ENCODE peak calls at places on chromosomes 12 and 14, in ten cellular contexts. One of them, this sample, is unnamed.

GRCh38 chr12:32084753-32085152 is 21.9 kb upstream of the BICD1 start:
- DNase-seq in HuH-7.5: no peak
- DNase-seq in activated naive CD8-positive, alpha-beta T cell treated with anti-CD3 and anti-CD28 coated beads, Interleukin-2, amount 50 U/mL, for 24 hours: no peak
- DNase-seq in HS-5: no peak
- DNase-seq in effector memory CD4-positive, alpha-beta T cell: no peak
- DNase-seq in GM03348: no peak
- DNase-seq in stimulated activated CD8-positive, alpha-beta memory T cell treated with anti-CD3 and anti-CD28 coated beads, Interleukin-15, amount 100 ng/mL, for 24 hours: no peak
- DNase-seq in stimulated activated CD4-positive, alpha-beta T cell treated with anti-CD3 and anti-CD28 coated beads, Interleukin-2, amount 100 ng/mL, for 24 hours: no peak
- DNase-seq in kidney: no peak
- DNase-seq in right cardiac atrium: no peak
- DNase-seq in this sample: no peak

GRCh38 chr14:75531660-75532317 is 9.5 kb downstream of the BATF start:
- DNase-seq in HuH-7.5: no peak
- DNase-seq in activated naive CD8-positive, alpha-beta T cell treated with anti-CD3 and anti-CD28 coated beads, Interleukin-2, amount 50 U/mL, for 24 hours: no peak
- DNase-seq in HS-5: no peak
- DNase-seq in effector memory CD4-positive, alpha-beta T cell: no peak
- DNase-seq in GM03348: no peak
- DNase-seq in stimulated activated CD8-positive, alpha-beta memory T cell treated with anti-CD3 and anti-CD28 coated beads, Interleukin-15, amount 100 ng/mL, for 24 hours: no peak
- DNase-seq in stimulated activated CD4-positive, alpha-beta T cell treated with anti-CD3 and anti-CD28 coated beads, Interleukin-2, amount 100 ng/mL, for 24 hours: no peak
- DNase-seq in kidney: no peak
- DNase-seq in right cardiac atrium: no peak
- DNase-seq in this sample: no peak

GRCh38 chr14:66610154-66610563 is 102.2 kb downstream of the GPHN start:
- DNase-seq in HuH-7.5: no peak
- DNase-seq in activated naive CD8-positive, alpha-beta T cell treated with anti-CD3 and anti-CD28 coated beads, Interleukin-2, amount 50 U/mL, for 24 hours: no peak
- DNase-seq in HS-5: no peak
- DNase-seq in effector memory CD4-positive, alpha-beta T cell: no peak
- DNase-seq in GM03348: no peak
- DNase-seq in stimulated activated CD8-positive, alpha-beta memory T cell treated with anti-CD3 and anti-CD28 coated beads, Interleukin-15, amount 100 ng/mL, for 24 hours: no peak
- DNase-seq in stimulated activated CD4-positive, alpha-beta T cell treated with anti-CD3 and anti-CD28 coated beads, Interleukin-2, amount 100 ng/mL, for 24 hours: no peak
- DNase-seq in kidney: no peak
- DNase-seq in right cardiac atrium: no peak
- DNase-seq in this sample: no peak

GRCh38 chr12:89873745-89874144 is 165.1 kb upstream of the ATP2B1 start:
- DNase-seq in HuH-7.5: no peak
- DNase-seq in activated naive CD8-positive, alpha-beta T cell treated with anti-CD3 and anti-CD28 coated beads, Interleukin-2, amount 50 U/mL, for 24 hours: no peak
- DNase-seq in HS-5: no peak
- DNase-seq in effector memory CD4-positive, alpha-beta T cell: no peak
- DNase-seq in GM03348: no peak
- DNase-seq in stimulated activated CD8-positive, alpha-beta memory T cell treated with anti-CD3 and anti-CD28 coated beads, Interleukin-15, amount 100 ng/mL, for 24 hours: no peak
- DNase-seq in stimulated activated CD4-positive, alpha-beta T cell treated with anti-CD3 and anti-CD28 coated beads, Interleukin-2, amount 100 ng/mL, for 24 hours: no peak
- DNase-seq in kidney: no peak
- DNase-seq in right cardiac atrium: no peak
- DNase-seq in this sample: no peak

GRCh38 chr12:101759396-101760047 is 20.3 kb upstream of the SYCP3 start:
- DNase-seq in HuH-7.5: no peak
- DNase-seq in activated naive CD8-positive, alpha-beta T cell treated with anti-CD3 and anti-CD28 coated beads, Interleukin-2, amount 50 U/mL, for 24 hours: no peak
- DNase-seq in HS-5: peak
- DNase-seq in effector memory CD4-positive, alpha-beta T cell: no peak
- DNase-seq in GM03348: peak
- DNase-seq in stimulated activated CD8-positive, alpha-beta memory T cell treated with anti-CD3 and anti-CD28 coated beads, Interleukin-15, amount 100 ng/mL, for 24 hours: no peak
- DNase-seq in stimulated activated CD4-positive, alpha-beta T cell treated with anti-CD3 and anti-CD28 coated beads, Interleukin-2, amount 100 ng/mL, for 24 hours: no peak
- DNase-seq in kidney: no peak
- DNase-seq in right cardiac atrium: no peak
- DNase-seq in this sample: no peak

GRCh38 chr14:82913396-82913795 is 1379.7 kb upstream of the SEL1L start:
- DNase-seq in HuH-7.5: no peak
- DNase-seq in activated naive CD8-positive, alpha-beta T cell treated with anti-CD3 and anti-CD28 coated beads, Interleukin-2, amount 50 U/mL, for 24 hours: no peak
- DNase-seq in HS-5: no peak
- DNase-seq in effector memory CD4-positive, alpha-beta T cell: no peak
- DNase-seq in GM03348: no peak
- DNase-seq in stimulated activated CD8-positive, alpha-beta memory T cell treated with anti-CD3 and anti-CD28 coated beads, Interleukin-15, amount 100 ng/mL, for 24 hours: no peak
- DNase-seq in stimulated activated CD4-positive, alpha-beta T cell treated with anti-CD3 and anti-CD28 coated beads, Interleukin-2, amount 100 ng/mL, for 24 hours: no peak
- DNase-seq in kidney: no peak
- DNase-seq in right cardiac atrium: no peak
- DNase-seq in this sample: no peak

GRCh38 chr14:52906141-52906601 is 44.7 kb downstream of the FERMT2 start:
- DNase-seq in HuH-7.5: no peak
- DNase-seq in activated naive CD8-positive, alpha-beta T cell treated with anti-CD3 and anti-CD28 coated beads, Interleukin-2, amount 50 U/mL, for 24 hours: no peak
- DNase-seq in HS-5: peak
- DNase-seq in effector memory CD4-positive, alpha-beta T cell: no peak
- DNase-seq in GM03348: peak
- DNase-seq in stimulated activated CD8-positive, alpha-beta memory T cell treated with anti-CD3 and anti-CD28 coated beads, Interleukin-15, amount 100 ng/mL, for 24 hours: no peak
- DNase-seq in stimulated activated CD4-positive, alpha-beta T cell treated with anti-CD3 and anti-CD28 coated beads, Interleukin-2, amount 100 ng/mL, for 24 hours: no peak
- DNase-seq in kidney: no peak
- DNase-seq in right cardiac atrium: no peak
- DNase-seq in this sample: no peak

GRCh38 chr12:88578274-88578673 is 2.0 kb downstream of the KITLG start:
- DNase-seq in HuH-7.5: no peak
- DNase-seq in activated naive CD8-positive, alpha-beta T cell treated with anti-CD3 and anti-CD28 coated beads, Interleukin-2, amount 50 U/mL, for 24 hours: no peak
- DNase-seq in HS-5: no peak
- DNase-seq in effector memory CD4-positive, alpha-beta T cell: no peak
- DNase-seq in GM03348: no peak
- DNase-seq in stimulated activated CD8-positive, alpha-beta memory T cell treated with anti-CD3 and anti-CD28 coated beads, Interleukin-15, amount 100 ng/mL, for 24 hours: no peak
- DNase-seq in stimulated activated CD4-positive, alpha-beta T cell treated with anti-CD3 and anti-CD28 coated beads, Interleukin-2, amount 100 ng/mL, for 24 hours: no peak
- DNase-seq in kidney: no peak
- DNase-seq in right cardiac atrium: no peak
- DNase-seq in this sample: no peak

GRCh38 chr14:68564826-68565760 is 227.8 kb downstream of the ZFP36L1 start:
- DNase-seq in HuH-7.5: no peak
- DNase-seq in activated naive CD8-positive, alpha-beta T cell treated with anti-CD3 and anti-CD28 coated beads, Interleukin-2, amount 50 U/mL, for 24 hours: no peak
- DNase-seq in HS-5: no peak
- DNase-seq in effector memory CD4-positive, alpha-beta T cell: no peak
- DNase-seq in GM03348: no peak
- DNase-seq in stimulated activated CD8-positive, alpha-beta memory T cell treated with anti-CD3 and anti-CD28 coated beads, Interleukin-15, amount 100 ng/mL, for 24 hours: no peak
- DNase-seq in stimulated activated CD4-positive, alpha-beta T cell treated with anti-CD3 and anti-CD28 coated beads, Interleukin-2, amount 100 ng/mL, for 24 hours: no peak
- DNase-seq in kidney: no peak
- DNase-seq in right cardiac atrium: no peak
- DNase-seq in this sample: no peak

GRCh38 chr12:89622115-89622514 is 86.5 kb downstream of the ATP2B1 start:
- DNase-seq in HuH-7.5: no peak
- DNase-seq in activated naive CD8-positive, alpha-beta T cell treated with anti-CD3 and anti-CD28 coated beads, Interleukin-2, amount 50 U/mL, for 24 hours: no peak
- DNase-seq in HS-5: no peak
- DNase-seq in effector memory CD4-positive, alpha-beta T cell: no peak
- DNase-seq in GM03348: no peak
- DNase-seq in stimulated activated CD8-positive, alpha-beta memory T cell treated with anti-CD3 and anti-CD28 coated beads, Interleukin-15, amount 100 ng/mL, for 24 hours: no peak
- DNase-seq in stimulated activated CD4-positive, alpha-beta T cell treated with anti-CD3 and anti-CD28 coated beads, Interleukin-2, amount 100 ng/mL, for 24 hours: no peak
- DNase-seq in kidney: no peak
- DNase-seq in right cardiac atrium: no peak
- DNase-seq in this sample: no peak

GRCh38 chr14:51507556-51508511 is 143.9 kb upstream of the FRMD6 start:
- DNase-seq in HuH-7.5: no peak
- DNase-seq in activated naive CD8-positive, alpha-beta T cell treated with anti-CD3 and anti-CD28 coated beads, Interleukin-2, amount 50 U/mL, for 24 hours: no peak
- DNase-seq in HS-5: no peak
- DNase-seq in effector memory CD4-positive, alpha-beta T cell: no peak
- DNase-seq in GM03348: peak
- DNase-seq in stimulated activated CD8-positive, alpha-beta memory T cell treated with anti-CD3 and anti-CD28 coated beads, Interleukin-15, amount 100 ng/mL, for 24 hours: no peak
- DNase-seq in stimulated activated CD4-positive, alpha-beta T cell treated with anti-CD3 and anti-CD28 coated beads, Interleukin-2, amount 100 ng/mL, for 24 hours: no peak
- DNase-seq in kidney: peak
- DNase-seq in right cardiac atrium: peak
- DNase-seq in this sample: no peak

GRCh38 chr12:123398177-123398916 is 14.4 kb downstream of the KMT5A start:
- DNase-seq in HuH-7.5: no peak
- DNase-seq in activated naive CD8-positive, alpha-beta T cell treated with anti-CD3 and anti-CD28 coated beads, Interleukin-2, amount 50 U/mL, for 24 hours: no peak
- DNase-seq in HS-5: no peak
- DNase-seq in effector memory CD4-positive, alpha-beta T cell: no peak
- DNase-seq in GM03348: peak
- DNase-seq in stimulated activated CD8-positive, alpha-beta memory T cell treated with anti-CD3 and anti-CD28 coated beads, Interleukin-15, amount 100 ng/mL, for 24 hours: no peak
- DNase-seq in stimulated activated CD4-positive, alpha-beta T cell treated with anti-CD3 and anti-CD28 coated beads, Interleukin-2, amount 100 ng/mL, for 24 hours: no peak
- DNase-seq in kidney: peak
- DNase-seq in right cardiac atrium: peak
- DNase-seq in this sample: no peak

GRCh38 chr12:66742508-66743367 is 63.9 kb upstream of the GRIP1 start:
- DNase-seq in HuH-7.5: no peak
- DNase-seq in activated naive CD8-positive, alpha-beta T cell treated with anti-CD3 and anti-CD28 coated beads, Interleukin-2, amount 50 U/mL, for 24 hours: no peak
- DNase-seq in HS-5: no peak
- DNase-seq in effector memory CD4-positive, alpha-beta T cell: no peak
- DNase-seq in GM03348: no peak
- DNase-seq in stimulated activated CD8-positive, alpha-beta memory T cell treated with anti-CD3 and anti-CD28 coated beads, Interleukin-15, amount 100 ng/mL, for 24 hours: no peak
- DNase-seq in stimulated activated CD4-positive, alpha-beta T cell treated with anti-CD3 and anti-CD28 coated beads, Interleukin-2, amount 100 ng/mL, for 24 hours: no peak
- DNase-seq in kidney: no peak
- DNase-seq in right cardiac atrium: no peak
- DNase-seq in this sample: no peak

GRCh38 chr14:89660183-89660582 is 243.2 kb upstream of the FOXN3 start:
- DNase-seq in HuH-7.5: no peak
- DNase-seq in activated naive CD8-positive, alpha-beta T cell treated with anti-CD3 and anti-CD28 coated beads, Interleukin-2, amount 50 U/mL, for 24 hours: no peak
- DNase-seq in HS-5: no peak
- DNase-seq in effector memory CD4-positive, alpha-beta T cell: no peak
- DNase-seq in GM03348: peak
- DNase-seq in stimulated activated CD8-positive, alpha-beta memory T cell treated with anti-CD3 and anti-CD28 coated beads, Interleukin-15, amount 100 ng/mL, for 24 hours: no peak
- DNase-seq in stimulated activated CD4-positive, alpha-beta T cell treated with anti-CD3 and anti-CD28 coated beads, Interleukin-2, amount 100 ng/mL, for 24 hours: no peak
- DNase-seq in kidney: no peak
- DNase-seq in right cardiac atrium: no peak
- DNase-seq in this sample: no peak

GRCh38 chr14:101980700-101981099 is 16.3 kb downstream of the DYNC1H1 start:
- DNase-seq in HuH-7.5: no peak
- DNase-seq in activated naive CD8-positive, alpha-beta T cell treated with anti-CD3 and anti-CD28 coated beads, Interleukin-2, amount 50 U/mL, for 24 hours: no peak
- DNase-seq in HS-5: peak
- DNase-seq in effector memory CD4-positive, alpha-beta T cell: no peak
- DNase-seq in GM03348: peak
- DNase-seq in stimulated activated CD8-positive, alpha-beta memory T cell treated with anti-CD3 and anti-CD28 coated beads, Interleukin-15, amount 100 ng/mL, for 24 hours: no peak
- DNase-seq in stimulated activated CD4-positive, alpha-beta T cell treated with anti-CD3 and anti-CD28 coated beads, Interleukin-2, amount 100 ng/mL, for 24 hours: no peak
- DNase-seq in kidney: no peak
- DNase-seq in right cardiac atrium: no peak
- DNase-seq in this sample: no peak

GRCh38 chr12:57894577-57895292 is 46.6 kb upstream of the ATP23 start:
- DNase-seq in HuH-7.5: no peak
- DNase-seq in activated naive CD8-positive, alpha-beta T cell treated with anti-CD3 and anti-CD28 coated beads, Interleukin-2, amount 50 U/mL, for 24 hours: no peak
- DNase-seq in HS-5: no peak
- DNase-seq in effector memory CD4-positive, alpha-beta T cell: no peak
- DNase-seq in GM03348: no peak
- DNase-seq in stimulated activated CD8-positive, alpha-beta memory T cell treated with anti-CD3 and anti-CD28 coated beads, Interleukin-15, amount 100 ng/mL, for 24 hours: no peak
- DNase-seq in stimulated activated CD4-positive, alpha-beta T cell treated with anti-CD3 and anti-CD28 coated beads, Interleukin-2, amount 100 ng/mL, for 24 hours: no peak
- DNase-seq in kidney: no peak
- DNase-seq in right cardiac atrium: no peak
- DNase-seq in this sample: no peak

GRCh38 chr12:127678945-127679344 is 588.0 kb upstream of the TMEM132C start:
- DNase-seq in HuH-7.5: no peak
- DNase-seq in activated naive CD8-positive, alpha-beta T cell treated with anti-CD3 and anti-CD28 coated beads, Interleukin-2, amount 50 U/mL, for 24 hours: no peak
- DNase-seq in HS-5: no peak
- DNase-seq in effector memory CD4-positive, alpha-beta T cell: no peak
- DNase-seq in GM03348: no peak
- DNase-seq in stimulated activated CD8-positive, alpha-beta memory T cell treated with anti-CD3 and anti-CD28 coated beads, Interleukin-15, amount 100 ng/mL, for 24 hours: no peak
- DNase-seq in stimulated activated CD4-positive, alpha-beta T cell treated with anti-CD3 and anti-CD28 coated beads, Interleukin-2, amount 100 ng/mL, for 24 hours: no peak
- DNase-seq in kidney: no peak
- DNase-seq in right cardiac atrium: no peak
- DNase-seq in this sample: no peak

GRCh38 chr12:123119808-123120207 is 31.1 kb downstream of the PITPNM2 start:
- DNase-seq in HuH-7.5: no peak
- DNase-seq in activated naive CD8-positive, alpha-beta T cell treated with anti-CD3 and anti-CD28 coated beads, Interleukin-2, amount 50 U/mL, for 24 hours: peak
- DNase-seq in HS-5: no peak
- DNase-seq in effector memory CD4-positive, alpha-beta T cell: no peak
- DNase-seq in GM03348: no peak
- DNase-seq in stimulated activated CD8-positive, alpha-beta memory T cell treated with anti-CD3 and anti-CD28 coated beads, Interleukin-15, amount 100 ng/mL, for 24 hours: no peak
- DNase-seq in stimulated activated CD4-positive, alpha-beta T cell treated with anti-CD3 and anti-CD28 coated beads, Interleukin-2, amount 100 ng/mL, for 24 hours: peak
- DNase-seq in kidney: no peak
- DNase-seq in right cardiac atrium: no peak
- DNase-seq in this sample: peak

GRCh38 chr14:97644365-97644764 is 847.2 kb downstream of the VRK1 start:
- DNase-seq in HuH-7.5: no peak
- DNase-seq in activated naive CD8-positive, alpha-beta T cell treated with anti-CD3 and anti-CD28 coated beads, Interleukin-2, amount 50 U/mL, for 24 hours: no peak
- DNase-seq in HS-5: no peak
- DNase-seq in effector memory CD4-positive, alpha-beta T cell: no peak
- DNase-seq in GM03348: no peak
- DNase-seq in stimulated activated CD8-positive, alpha-beta memory T cell treated with anti-CD3 and anti-CD28 coated beads, Interleukin-15, amount 100 ng/mL, for 24 hours: no peak
- DNase-seq in stimulated activated CD4-positive, alpha-beta T cell treated with anti-CD3 and anti-CD28 coated beads, Interleukin-2, amount 100 ng/mL, for 24 hours: no peak
- DNase-seq in kidney: no peak
- DNase-seq in right cardiac atrium: no peak
- DNase-seq in this sample: no peak

GRCh38 chr12:95701275-95701674 is 89.3 kb downstream of the NTN4 start:
- DNase-seq in HuH-7.5: no peak
- DNase-seq in activated naive CD8-positive, alpha-beta T cell treated with anti-CD3 and anti-CD28 coated beads, Interleukin-2, amount 50 U/mL, for 24 hours: no peak
- DNase-seq in HS-5: no peak
- DNase-seq in effector memory CD4-positive, alpha-beta T cell: no peak
- DNase-seq in GM03348: no peak
- DNase-seq in stimulated activated CD8-positive, alpha-beta memory T cell treated with anti-CD3 and anti-CD28 coated beads, Interleukin-15, amount 100 ng/mL, for 24 hours: no peak
- DNase-seq in stimulated activated CD4-positive, alpha-beta T cell treated with anti-CD3 and anti-CD28 coated beads, Interleukin-2, amount 100 ng/mL, for 24 hours: no peak
- DNase-seq in kidney: no peak
- DNase-seq in right cardiac atrium: no peak
- DNase-seq in this sample: no peak

GRCh38 chr14:93029911-93030555 is 85.7 kb downstream of the ITPK1 start:
- DNase-seq in HuH-7.5: no peak
- DNase-seq in activated naive CD8-positive, alpha-beta T cell treated with anti-CD3 and anti-CD28 coated beads, Interleukin-2, amount 50 U/mL, for 24 hours: no peak
- DNase-seq in HS-5: no peak
- DNase-seq in effector memory CD4-positive, alpha-beta T cell: no peak
- DNase-seq in GM03348: no peak
- DNase-seq in stimulated activated CD8-positive, alpha-beta memory T cell treated with anti-CD3 and anti-CD28 coated beads, Interleukin-15, amount 100 ng/mL, for 24 hours: no peak
- DNase-seq in stimulated activated CD4-positive, alpha-beta T cell treated with anti-CD3 and anti-CD28 coated beads, Interleukin-2, amount 100 ng/mL, for 24 hours: no peak
- DNase-seq in kidney: no peak
- DNase-seq in right cardiac atrium: no peak
- DNase-seq in this sample: no peak

GRCh38 chr12:115998119-115998633 is 279.3 kb downstream of the MED13L start:
- DNase-seq in HuH-7.5: no peak
- DNase-seq in activated naive CD8-positive, alpha-beta T cell treated with anti-CD3 and anti-CD28 coated beads, Interleukin-2, amount 50 U/mL, for 24 hours: peak
- DNase-seq in HS-5: peak
- DNase-seq in effector memory CD4-positive, alpha-beta T cell: no peak
- DNase-seq in GM03348: peak
- DNase-seq in stimulated activated CD8-positive, alpha-beta memory T cell treated with anti-CD3 and anti-CD28 coated beads, Interleukin-15, amount 100 ng/mL, for 24 hours: no peak
- DNase-seq in stimulated activated CD4-positive, alpha-beta T cell treated with anti-CD3 and anti-CD28 coated beads, Interleukin-2, amount 100 ng/mL, for 24 hours: no peak
- DNase-seq in kidney: no peak
- DNase-seq in right cardiac atrium: no peak
- DNase-seq in this sample: peak

GRCh38 chr14:66425402-66425801 is 60.8 kb upstream of the CCDC196 start:
- DNase-seq in HuH-7.5: no peak
- DNase-seq in activated naive CD8-positive, alpha-beta T cell treated with anti-CD3 and anti-CD28 coated beads, Interleukin-2, amount 50 U/mL, for 24 hours: no peak
- DNase-seq in HS-5: no peak
- DNase-seq in effector memory CD4-positive, alpha-beta T cell: no peak
- DNase-seq in GM03348: no peak
- DNase-seq in stimulated activated CD8-positive, alpha-beta memory T cell treated with anti-CD3 and anti-CD28 coated beads, Interleukin-15, amount 100 ng/mL, for 24 hours: no peak
- DNase-seq in stimulated activated CD4-positive, alpha-beta T cell treated with anti-CD3 and anti-CD28 coated beads, Interleukin-2, amount 100 ng/mL, for 24 hours: no peak
- DNase-seq in kidney: no peak
- DNase-seq in right cardiac atrium: no peak
- DNase-seq in this sample: no peak

GRCh38 chr12:117388865-117389508 is 27.6 kb upstream of the NOS1 start:
- DNase-seq in HuH-7.5: no peak
- DNase-seq in activated naive CD8-positive, alpha-beta T cell treated with anti-CD3 and anti-CD28 coated beads, Interleukin-2, amount 50 U/mL, for 24 hours: no peak
- DNase-seq in HS-5: no peak
- DNase-seq in effector memory CD4-positive, alpha-beta T cell: no peak
- DNase-seq in GM03348: no peak
- DNase-seq in stimulated activated CD8-positive, alpha-beta memory T cell treated with anti-CD3 and anti-CD28 coated beads, Interleukin-15, amount 100 ng/mL, for 24 hours: no peak
- DNase-seq in stimulated activated CD4-positive, alpha-beta T cell treated with anti-CD3 and anti-CD28 coated beads, Interleukin-2, amount 100 ng/mL, for 24 hours: no peak
- DNase-seq in kidney: no peak
- DNase-seq in right cardiac atrium: no peak
- DNase-seq in this sample: no peak

GRCh38 chr12:104292872-104293794 is 10.4 kb upstream of the EID3 start:
- DNase-seq in HuH-7.5: no peak
- DNase-seq in activated naive CD8-positive, alpha-beta T cell treated with anti-CD3 and anti-CD28 coated beads, Interleukin-2, amount 50 U/mL, for 24 hours: no peak
- DNase-seq in HS-5: no peak
- DNase-seq in effector memory CD4-positive, alpha-beta T cell: no peak
- DNase-seq in GM03348: no peak
- DNase-seq in stimulated activated CD8-positive, alpha-beta memory T cell treated with anti-CD3 and anti-CD28 coated beads, Interleukin-15, amount 100 ng/mL, for 24 hours: no peak
- DNase-seq in stimulated activated CD4-positive, alpha-beta T cell treated with anti-CD3 and anti-CD28 coated beads, Interleukin-2, amount 100 ng/mL, for 24 hours: no peak
- DNase-seq in kidney: no peak
- DNase-seq in right cardiac atrium: no peak
- DNase-seq in this sample: no peak

GRCh38 chr12:70255311-70255710 is 12.1 kb downstream of the CNOT2 start:
- DNase-seq in HuH-7.5: no peak
- DNase-seq in activated naive CD8-positive, alpha-beta T cell treated with anti-CD3 and anti-CD28 coated beads, Interleukin-2, amount 50 U/mL, for 24 hours: no peak
- DNase-seq in HS-5: no peak
- DNase-seq in effector memory CD4-positive, alpha-beta T cell: no peak
- DNase-seq in GM03348: peak
- DNase-seq in stimulated activated CD8-positive, alpha-beta memory T cell treated with anti-CD3 and anti-CD28 coated beads, Interleukin-15, amount 100 ng/mL, for 24 hours: no peak
- DNase-seq in stimulated activated CD4-positive, alpha-beta T cell treated with anti-CD3 and anti-CD28 coated beads, Interleukin-2, amount 100 ng/mL, for 24 hours: no peak
- DNase-seq in kidney: no peak
- DNase-seq in right cardiac atrium: no peak
- DNase-seq in this sample: no peak

GRCh38 chr12:80268924-80269749 is 169.8 kb downstream of the OTOGL start:
- DNase-seq in HuH-7.5: no peak
- DNase-seq in activated naive CD8-positive, alpha-beta T cell treated with anti-CD3 and anti-CD28 coated beads, Interleukin-2, amount 50 U/mL, for 24 hours: no peak
- DNase-seq in HS-5: peak
- DNase-seq in effector memory CD4-positive, alpha-beta T cell: no peak
- DNase-seq in GM03348: peak
- DNase-seq in stimulated activated CD8-positive, alpha-beta memory T cell treated with anti-CD3 and anti-CD28 coated beads, Interleukin-15, amount 100 ng/mL, for 24 hours: no peak
- DNase-seq in stimulated activated CD4-positive, alpha-beta T cell treated with anti-CD3 and anti-CD28 coated beads, Interleukin-2, amount 100 ng/mL, for 24 hours: no peak
- DNase-seq in kidney: no peak
- DNase-seq in right cardiac atrium: no peak
- DNase-seq in this sample: no peak

GRCh38 chr12:130013771-130014484 is 110.1 kb upstream of the TMEM132D start:
- DNase-seq in HuH-7.5: peak
- DNase-seq in activated naive CD8-positive, alpha-beta T cell treated with anti-CD3 and anti-CD28 coated beads, Interleukin-2, amount 50 U/mL, for 24 hours: peak
- DNase-seq in HS-5: no peak
- DNase-seq in effector memory CD4-positive, alpha-beta T cell: no peak
- DNase-seq in GM03348: peak
- DNase-seq in stimulated activated CD8-positive, alpha-beta memory T cell treated with anti-CD3 and anti-CD28 coated beads, Interleukin-15, amount 100 ng/mL, for 24 hours: peak
- DNase-seq in stimulated activated CD4-positive, alpha-beta T cell treated with anti-CD3 and anti-CD28 coated beads, Interleukin-2, amount 100 ng/mL, for 24 hours: peak
- DNase-seq in kidney: no peak
- DNase-seq in right cardiac atrium: no peak
- DNase-seq in this sample: no peak